ENCODE peak calls at places on chromosomes 4 and X, in seven cellular contexts. T, J, D, O, A, G and Y are unnamed samples. For H3K27me3 and H3K4me1, the result is how much of the 10 kb centered on the place peaks cover.

GRCh38 chrX:96770315-96770714 is 85.7 kb downstream of the DIAPH2 start:
- DNase-seq in T (no peak), J (no peak), D (no peak), O (no peak), A (no peak), G (no peak), Y (no peak)

GRCh38 chrX:18984381-18985185 is 669 bp upstream of the PHKA2 start:
- DNase-seq in T (peak), J (peak), D (peak), O (peak), A (peak), G (peak), Y (peak)

GRCh38 chr4:6087669-6088068 is 69.4 kb upstream of the C4orf50 start:
- DNase-seq in T (no peak), J (no peak), D (no peak), O (no peak), A (no peak), G (no peak), Y (no peak)

GRCh38 chrX:72245461-72246089 is 6.7 kb upstream of the ERCC6L start:
- DNase-seq in T (peak), J (no peak), D (peak), O (no peak), A (no peak), G (peak), Y (peak)

GRCh38 chr4:152104846-152105462 is 344.1 kb upstream of the GATB start:
- DNase-seq in T (no peak), J (no peak), D (no peak), O (no peak), A (no peak), G (no peak), Y (no peak)

GRCh38 chrX:151789179-151789800 is 54.7 kb downstream of the CNGA2 start:
- DNase-seq in T (peak), J (no peak), D (peak), O (no peak), A (peak), G (peak), Y (peak)

GRCh38 chr4:97656034-97656720 is 487.1 kb downstream of the STPG2 start:
- DNase-seq in T (no peak), J (no peak), D (no peak), O (no peak), A (no peak), G (no peak), Y (no peak)

GRCh38 chrX:138756234-138756633 is 44.7 kb upstream of the FGF13 start:
- DNase-seq in T (peak), J (peak), D (peak), O (no peak), A (no peak), G (peak), Y (peak)

GRCh38 chr4:113080050-113080449 is 30.6 kb downstream of the ANK2 start:
- DNase-seq in T (no peak), J (no peak), D (no peak), O (no peak), A (no peak), G (no peak), Y (no peak)

GRCh38 chr4:187387709-187388108 is 607.9 kb upstream of the ZFP42 start:
- DNase-seq in T (no peak), J (no peak), D (no peak), O (no peak), A (no peak), G (peak), Y (no peak)

GRCh38 chrX:132023896-132024386 is 839 bp downstream of the STK26 start:
- DNase-seq in T (no peak), J (peak), D (peak), O (peak), A (no peak), G (no peak), Y (no peak)

GRCh38 chr4:40515398-40516293 is 114.0 kb downstream of the RBM47 start:
- DNase-seq in T (no peak), J (no peak), D (no peak), O (no peak), A (no peak), G (no peak), Y (peak)

GRCh38 chr4:157572951-157573350 is 352.4 kb downstream of the GRIA2 start:
- DNase-seq in T (no peak), J (no peak), D (no peak), O (no peak), A (no peak), G (no peak), Y (no peak)

GRCh38 chr4:145090370-145090769 is 7.6 kb downstream of the ANAPC10 start:
- DNase-seq in T (no peak), J (no peak), D (no peak), O (no peak), A (no peak), G (no peak), Y (no peak)

GRCh38 chrX:67555578-67556203 is 11.9 kb downstream of the AR start:
- DNase-seq in T (no peak), J (no peak), D (no peak), O (no peak), A (no peak), G (no peak), Y (peak)

GRCh38 chr4:95571577-95571976 is 22.8 kb upstream of the UNC5C start:
- DNase-seq in T (no peak), J (no peak), D (no peak), O (no peak), A (no peak), G (no peak), Y (no peak)

GRCh38 chr4:76840972-76841473 is 56.9 kb downstream of the SOWAHB start:
- DNase-seq in T (no peak), J (no peak), D (no peak), O (no peak), A (no peak), G (no peak), Y (no peak)

GRCh38 chr4:18366762-18367358 is 345.3 kb upstream of the LCORL start:
- DNase-seq in T (no peak), J (no peak), D (no peak), O (no peak), A (no peak), G (no peak), Y (no peak)

GRCh38 chrX:120315776-120316175 is 4.5 kb upstream of the TMEM255A start:
- DNase-seq in T (no peak), J (no peak), D (no peak), O (no peak), A (no peak), G (no peak), Y (no peak)
- H3K27me3 ChIP-seq in T (under half), J (under half), D (under half), O (under half), A (under half), G (under half), Y (under half)

GRCh38 chr4:159273841-159274240 is 171.0 kb downstream of the RAPGEF2 start:
- DNase-seq in T (no peak), J (no peak), D (no peak), O (no peak), A (no peak), G (no peak), Y (no peak)

GRCh38 chr4:159272341-159273125 is 169.7 kb downstream of the RAPGEF2 start:
- DNase-seq in T (no peak), J (no peak), D (no peak), O (no peak), A (no peak), G (no peak), Y (no peak)

GRCh38 chr4:159269956-159270355 is 167.1 kb downstream of the RAPGEF2 start:
- DNase-seq in T (no peak), J (no peak), D (no peak), O (no peak), A (no peak), G (no peak), Y (no peak)

GRCh38 chr4:159271857-159272256 is 169.0 kb downstream of the RAPGEF2 start:
- DNase-seq in T (no peak), J (no peak), D (no peak), O (no peak), A (no peak), G (no peak), Y (no peak)

DNA sequence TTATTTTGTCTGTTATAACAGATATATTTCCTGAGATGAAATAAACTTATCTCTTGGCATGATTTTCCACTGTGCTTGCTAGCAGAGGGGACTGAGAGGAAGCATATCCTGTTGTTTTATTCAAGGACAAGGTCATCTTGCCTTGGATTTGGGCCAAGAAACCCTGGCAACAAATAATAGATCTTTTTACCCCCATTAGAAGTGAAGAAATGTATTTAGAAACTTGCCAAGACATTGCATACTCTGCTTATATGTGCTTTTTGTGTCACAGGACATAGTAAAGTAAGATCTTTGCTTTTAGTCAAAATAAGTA is 170.2 kb downstream of the RAPGEF2 start:
- DNase-seq in T (no peak), J (no peak), D (no peak), O (no peak), A (no peak), G (no peak), Y (no peak)
- H3K27ac ChIP-seq in T (peak), J (no peak), D (no peak), O (no peak), A (no peak), G (peak), Y (peak)

DNA sequence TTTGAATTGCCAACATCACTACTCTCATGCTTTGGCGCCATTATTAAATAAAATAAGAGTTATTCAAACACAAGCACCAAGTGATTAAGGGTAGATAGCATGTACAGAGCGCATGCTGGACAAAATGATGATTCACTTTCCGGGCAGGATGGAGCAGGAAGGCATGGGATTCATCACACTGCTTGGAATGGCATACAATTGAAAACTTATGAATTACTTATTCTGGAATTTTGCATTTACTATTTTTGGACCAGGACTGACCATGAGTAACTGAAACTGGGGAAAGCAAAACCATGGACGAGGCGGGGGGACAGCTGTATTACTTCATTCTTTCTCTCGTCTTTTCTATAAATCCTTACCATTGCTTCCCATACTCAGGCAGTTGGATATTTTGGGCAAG is 28.5 kb upstream of the FGF5 start:
- DNase-seq in T (no peak), J (no peak), D (no peak), O (no peak), A (no peak), G (peak), Y (no peak)
- H3K4me1 ChIP-seq in T (under half), J (under half), D (under half), O (under half), A (under half), G (half or more), Y (under half)

GRCh38 chr4:44025376-44026020 is 423.1 kb downstream of the KCTD8 start:
- DNase-seq in T (no peak), J (no peak), D (no peak), O (no peak), A (no peak), G (no peak), Y (no peak)
- H3K27me3 ChIP-seq in T (under half), J (under half), D (under half), O (under half), A (under half), G (under half), Y (under half)

DNA sequence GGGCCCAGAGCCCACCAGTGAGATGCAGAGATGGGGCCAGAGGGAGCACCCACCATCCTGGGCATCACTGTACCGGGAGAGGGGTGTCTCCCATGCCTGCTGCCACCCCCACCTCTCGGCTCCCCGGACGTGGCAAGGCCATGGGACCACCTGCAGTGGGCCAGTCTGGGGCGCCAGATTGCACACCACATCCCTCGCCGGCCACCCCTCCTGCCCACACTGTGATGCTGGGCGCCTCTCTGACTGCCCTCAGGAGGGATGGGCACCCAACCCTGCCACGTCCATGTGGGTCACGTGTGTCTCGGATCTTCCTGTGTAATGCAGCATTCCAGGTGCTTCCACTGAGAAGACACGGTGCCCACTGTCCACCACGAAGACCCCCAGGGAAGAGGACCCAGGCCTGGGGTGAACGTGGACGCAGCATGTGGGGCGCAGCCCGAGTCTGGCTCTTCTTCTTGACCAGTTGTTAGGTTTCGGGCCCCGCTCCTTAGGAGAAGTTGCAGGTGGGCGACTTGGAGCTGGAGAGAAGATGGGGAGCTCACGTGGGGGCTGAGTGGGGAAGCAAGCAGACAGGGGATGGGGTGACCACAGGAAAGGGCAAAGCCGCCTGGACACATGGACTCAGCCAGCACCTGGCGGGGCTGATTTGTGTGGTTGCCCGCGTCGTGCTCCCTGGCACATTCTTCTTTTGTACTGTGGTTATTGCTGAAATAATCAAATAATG is 47.7 kb downstream of the ZFYVE28 start:
- DNase-seq in T (no peak), J (peak), D (peak), O (peak), A (no peak), G (no peak), Y (no peak)
- H3K27ac ChIP-seq in T (no peak), J (no peak), D (no peak), O (no peak), A (no peak), G (no peak), Y (no peak)